ENCODE peak calls at places on chromosomes 7 and 10, in ten cellular contexts. V, X, I, P, Z, T, B, S, J and D are unnamed samples.
A peak's percentile ranks its signal among the peaks of the same experiment; 100 is the strongest.

GRCh38 chr10:50997461-50997860 is 76.8 kb upstream of the PRKG1 start:
- DNase-seq in X (no peak), V (no peak), J (no peak), S (no peak), T (no peak), P (no peak), B (no peak), Z (no peak), I (no peak), D (no peak)

GRCh38 chr7:73820013-73820412 is 10.8 kb upstream of the CLDN4 start:
- DNase-seq in S (peak; percentile 37), I (no peak), B (no peak), P (no peak), Z (peak; percentile 5), X (no peak), V (no peak), J (no peak), T (no peak), D (no peak)

GRCh38 chr7:5470721-5471311 is 47.2 kb upstream of the TNRC18 start:
- DNase-seq in X (no peak), I (no peak), J (no peak), P (peak; percentile 58), Z (no peak), V (no peak), T (peak; percentile 72), S (peak; percentile 53), B (no peak), D (no peak)

GRCh38 chr10:20976891-20977684 is 80.0 kb upstream of the NEBL start:
- DNase-seq in T (no peak), X (no peak), J (no peak), V (no peak), P (no peak), B (no peak), I (no peak), Z (no peak), S (peak; percentile 81), D (no peak)

GRCh38 chr7:108335264-108335918 is 120.8 kb downstream of the NRCAM start:
- DNase-seq in B (no peak), V (peak; percentile 18), Z (no peak), X (no peak), S (no peak), J (no peak), I (peak; percentile 51), P (no peak), T (peak; percentile 12), D (no peak)

GRCh38 chr7:155803418-155804376 is 8.6 kb downstream of the SHH start:
- DNase-seq in B (peak; percentile 91), J (peak; percentile 87), X (no peak), V (no peak), P (no peak), I (no peak), T (peak; percentile 53), S (peak; percentile 90), Z (peak; percentile 91), D (no peak)

GRCh38 chr10:128629111-128630096 is 503.2 kb upstream of the MKI67 start:
- DNase-seq in P (no peak), S (no peak), Z (no peak), T (no peak), I (peak; percentile 97), J (no peak), V (no peak), X (peak; percentile 67), B (peak; percentile 73), D (peak; percentile 78)

GRCh38 chr10:3813267-3813666 is 28.3 kb upstream of the KLF6 start:
- DNase-seq in Z (no peak), T (no peak), V (no peak), I (no peak), B (no peak), S (no peak), P (no peak), X (no peak), J (no peak), D (no peak)

GRCh38 chr7:149330914-149331567 is 69.0 kb downstream of the ZNF783 start:
- DNase-seq in T (no peak), X (no peak), V (no peak), I (no peak), P (no peak), B (no peak), J (no peak), S (peak; percentile 70), Z (no peak), D (no peak)

DNA sequence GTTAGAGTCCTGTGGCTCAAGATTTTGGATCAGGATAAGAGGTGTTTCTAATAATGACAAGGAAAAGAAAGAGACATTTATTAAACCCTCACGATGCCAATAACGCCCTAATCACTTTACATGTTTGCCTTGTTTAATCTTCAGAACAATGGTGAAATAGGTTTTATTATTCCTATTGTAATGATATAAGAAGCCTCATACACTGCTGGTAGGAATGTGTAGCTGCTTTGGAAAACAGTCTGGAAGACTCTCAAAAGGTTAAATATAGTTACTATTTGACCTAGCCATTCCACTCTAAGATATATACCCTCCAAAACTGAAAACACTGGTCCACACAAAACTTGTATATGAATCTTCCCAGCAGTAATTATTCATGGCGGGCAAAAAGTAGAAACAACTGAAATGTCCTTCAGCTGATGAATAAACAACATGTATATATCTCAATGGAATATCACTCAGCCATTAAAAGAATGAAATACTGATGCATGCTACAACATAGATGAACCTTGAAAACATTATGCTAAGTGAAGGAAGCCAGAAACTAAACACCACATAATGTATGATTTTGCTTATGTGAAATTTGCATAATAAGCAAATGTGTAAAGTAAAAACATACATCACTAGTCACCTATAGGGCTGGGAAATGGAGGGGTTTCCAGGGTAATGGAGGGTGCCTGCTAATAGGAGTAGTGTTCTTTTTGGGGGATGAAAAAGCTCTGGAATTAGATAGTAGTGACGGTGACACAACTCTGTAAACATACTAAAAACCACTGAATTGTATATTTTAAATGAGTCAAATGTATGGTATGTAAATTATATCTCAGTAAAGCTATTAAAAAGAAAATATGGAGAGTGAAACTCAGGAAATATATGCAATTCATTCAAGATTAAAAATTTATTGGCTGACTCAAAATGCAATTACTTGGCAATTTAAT is 76.9 kb upstream of the ANK3 start:
- DNase-seq in P (no peak), V (no peak), Z (no peak), I (no peak), J (no peak), B (no peak), T (no peak), X (no peak), S (no peak), D (no peak)
- TF ChIP-seq CTCF in P (peak; percentile 16), V (no peak), Z (peak; percentile 38), I (no peak), J (no peak), B (no peak), T (no peak), X (no peak), S (peak; percentile 64), D (no peak)

DNA sequence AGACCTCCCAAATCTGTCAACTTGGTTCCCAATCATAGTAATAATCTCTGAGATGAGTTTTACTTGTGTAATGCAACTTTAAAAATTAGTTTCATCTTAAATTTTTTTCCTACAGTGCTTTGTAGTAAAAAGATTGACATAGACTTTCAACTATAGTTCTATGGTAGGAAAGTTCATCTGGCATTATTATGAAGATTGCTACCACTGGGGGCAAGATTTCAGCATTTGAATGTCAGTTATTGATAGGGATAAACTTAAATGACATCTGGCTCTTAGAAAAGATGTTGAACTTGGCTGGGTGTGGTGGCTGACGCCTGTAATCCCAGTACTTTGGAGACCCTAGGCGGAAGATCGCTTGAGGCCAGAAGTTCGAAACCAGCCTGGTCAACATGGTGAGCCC is 1.4 kb upstream of the TRA2A start:
- DNase-seq in V (no peak), X (no peak), T (no peak), J (no peak), Z (no peak), P (no peak), I (no peak), B (no peak), S (no peak), D (no peak)
- TF ChIP-seq CTCF in V (peak; percentile 7), X (no peak), T (no peak), J (no peak), Z (peak; percentile 33), P (no peak), I (no peak), B (no peak), S (peak; percentile 18), D (peak; percentile 21)

DNA sequence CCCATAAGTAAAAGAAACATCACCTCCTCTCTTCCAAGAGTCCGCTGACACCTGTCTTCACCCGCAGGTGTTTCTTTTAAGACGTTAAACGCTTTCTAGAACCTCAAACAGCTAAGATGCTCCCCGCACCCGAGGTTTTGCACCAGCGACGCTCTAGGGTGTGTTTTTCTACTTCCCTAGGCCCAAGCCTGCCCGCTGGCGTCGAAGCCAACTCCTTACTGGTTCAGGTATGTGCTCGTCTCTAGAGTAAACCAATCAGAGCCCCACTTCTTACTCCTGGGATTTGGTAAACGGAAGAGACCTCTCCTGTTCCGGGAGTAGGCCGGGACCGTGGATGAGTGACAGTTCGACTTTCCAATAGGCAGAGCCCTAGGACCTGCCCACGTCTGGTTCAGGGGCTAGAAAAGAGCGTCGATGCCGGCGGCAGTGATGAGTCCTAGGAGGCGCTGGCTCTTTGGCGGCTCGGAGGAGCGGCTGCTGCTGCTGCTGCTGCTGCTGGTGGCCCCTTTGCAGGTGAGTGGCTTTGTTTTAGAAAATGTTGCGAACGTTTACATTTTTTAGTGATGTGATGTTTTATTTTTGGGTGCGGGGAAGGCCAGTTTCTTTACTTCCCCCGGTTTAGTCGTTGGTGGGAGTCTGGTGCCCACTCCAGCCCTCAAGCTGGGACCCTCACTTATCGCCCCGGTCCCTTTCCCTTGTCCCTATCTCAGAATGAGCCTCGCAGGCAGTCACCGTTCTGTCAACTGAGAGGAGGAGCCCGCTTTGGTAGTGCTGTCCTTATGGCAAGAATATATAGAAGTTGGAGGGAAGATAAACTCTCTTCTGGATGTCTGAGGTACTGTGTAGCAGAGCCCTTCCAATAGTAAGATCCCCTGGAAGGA is at the start of gene BPGM:
- DNase-seq in V (peak; percentile 100), Z (peak; percentile 97), T (peak; percentile 96), S (peak; percentile 100), I (peak; percentile 100), X (peak; percentile 99), P (peak; percentile 95), B (peak; percentile 92), J (peak; percentile 96), D (peak; percentile 94)
- TF ChIP-seq CTCF in V (peak; percentile 54), Z (peak; percentile 68), T (no peak), S (peak; percentile 53), I (no peak), X (peak; percentile 53), P (peak; percentile 19), B (no peak), J (peak; percentile 26), D (peak; percentile 63)

GRCh38 chr7:105438847-105439173 is 50.1 kb upstream of the SRPK2 start:
- DNase-seq in P (no peak), S (no peak), Z (no peak), X (no peak), V (no peak), I (no peak), J (no peak), T (no peak), B (no peak), D (no peak)
- TF ChIP-seq CTCF in P (no peak), S (no peak), Z (no peak), X (no peak), V (no peak), I (no peak), J (no peak), T (no peak), B (no peak), D (no peak)